ENCODE peak calls at places on chromosomes 3 and 15, in eight cellular contexts. One of them, this sample, is unnamed.

GRCh38 chr3:149373235-149374125 is 4.0 kb downstream of the TM4SF1 start:
- DNase-seq in sigmoid colon: no peak
- DNase-seq in K562: no peak
- DNase-seq in GM12878: no peak
- DNase-seq in A549: peak
- DNase-seq in upper lobe of left lung: no peak
- DNase-seq in stomach: no peak
- DNase-seq in tibial nerve: no peak
- DNase-seq in this sample: no peak

GRCh38 chr3:8197384-8197783 is 304.2 kb upstream of the LMCD1 start:
- DNase-seq in stomach: no peak
- DNase-seq in sigmoid colon: no peak
- DNase-seq in A549: no peak
- DNase-seq in tibial nerve: no peak
- DNase-seq in K562: no peak
- DNase-seq in upper lobe of left lung: no peak
- DNase-seq in GM12878: no peak
- DNase-seq in this sample: no peak

GRCh38 chr15:57334257-57334656 is 42.0 kb upstream of the CGNL1 start:
- DNase-seq in K562: peak
- DNase-seq in sigmoid colon: no peak
- DNase-seq in tibial nerve: no peak
- DNase-seq in upper lobe of left lung: peak
- DNase-seq in A549: no peak
- DNase-seq in GM12878: no peak
- DNase-seq in stomach: peak
- DNase-seq in this sample: no peak

GRCh38 chr3:47475029-47475569 is 642 bp downstream of the SCAP start:
- DNase-seq in upper lobe of left lung: no peak
- DNase-seq in K562: peak
- DNase-seq in stomach: no peak
- DNase-seq in tibial nerve: no peak
- DNase-seq in sigmoid colon: no peak
- DNase-seq in A549: no peak
- DNase-seq in GM12878: no peak
- DNase-seq in this sample: no peak

GRCh38 chr3:113063126-113063894 is 72.5 kb downstream of the GTPBP8 start:
- DNase-seq in tibial nerve: no peak
- DNase-seq in stomach: no peak
- DNase-seq in sigmoid colon: no peak
- DNase-seq in upper lobe of left lung: no peak
- DNase-seq in A549: no peak
- DNase-seq in GM12878: no peak
- DNase-seq in K562: no peak
- DNase-seq in this sample: no peak

GRCh38 chr3:30607032-30607833 is 832 bp downstream of the TGFBR2 start:
- DNase-seq in GM12878: no peak
- DNase-seq in A549: peak
- DNase-seq in sigmoid colon: peak
- DNase-seq in tibial nerve: peak
- DNase-seq in stomach: peak
- DNase-seq in K562: no peak
- DNase-seq in upper lobe of left lung: peak
- DNase-seq in this sample: peak

GRCh38 chr3:78919021-78919755 is 848.6 kb downstream of the ROBO1 start:
- DNase-seq in tibial nerve: no peak
- DNase-seq in upper lobe of left lung: no peak
- DNase-seq in K562: no peak
- DNase-seq in sigmoid colon: no peak
- DNase-seq in GM12878: peak
- DNase-seq in stomach: no peak
- DNase-seq in A549: peak
- DNase-seq in this sample: no peak

GRCh38 chr3:180383332-180384020 is 218.5 kb upstream of the TTC14 start:
- DNase-seq in sigmoid colon: no peak
- DNase-seq in upper lobe of left lung: no peak
- DNase-seq in GM12878: no peak
- DNase-seq in A549: no peak
- DNase-seq in tibial nerve: no peak
- DNase-seq in stomach: no peak
- DNase-seq in K562: no peak
- DNase-seq in this sample: no peak

GRCh38 chr3:149247025-149247710 is 25.5 kb upstream of the CP start:
- DNase-seq in sigmoid colon: no peak
- DNase-seq in stomach: no peak
- DNase-seq in upper lobe of left lung: no peak
- DNase-seq in GM12878: no peak
- DNase-seq in A549: peak
- DNase-seq in tibial nerve: no peak
- DNase-seq in K562: no peak
- DNase-seq in this sample: no peak

GRCh38 chr3:191499307-191500125 is 38.6 kb downstream of the PYDC2 start:
- DNase-seq in GM12878: no peak
- DNase-seq in K562: no peak
- DNase-seq in sigmoid colon: peak
- DNase-seq in A549: no peak
- DNase-seq in upper lobe of left lung: no peak
- DNase-seq in tibial nerve: no peak
- DNase-seq in stomach: peak
- DNase-seq in this sample: peak

GRCh38 chr15:43244092-43244491 is 22.6 kb downstream of the TGM5 start:
- DNase-seq in stomach: no peak
- DNase-seq in GM12878: no peak
- DNase-seq in upper lobe of left lung: no peak
- DNase-seq in K562: no peak
- DNase-seq in sigmoid colon: no peak
- DNase-seq in tibial nerve: no peak
- DNase-seq in A549: no peak
- DNase-seq in this sample: no peak

GRCh38 chr3:47291158-47291753 is 8.5 kb downstream of the KLHL18 start:
- DNase-seq in upper lobe of left lung: no peak
- DNase-seq in GM12878: no peak
- DNase-seq in tibial nerve: no peak
- DNase-seq in K562: no peak
- DNase-seq in A549: no peak
- DNase-seq in stomach: no peak
- DNase-seq in sigmoid colon: no peak
- DNase-seq in this sample: no peak

DNA sequence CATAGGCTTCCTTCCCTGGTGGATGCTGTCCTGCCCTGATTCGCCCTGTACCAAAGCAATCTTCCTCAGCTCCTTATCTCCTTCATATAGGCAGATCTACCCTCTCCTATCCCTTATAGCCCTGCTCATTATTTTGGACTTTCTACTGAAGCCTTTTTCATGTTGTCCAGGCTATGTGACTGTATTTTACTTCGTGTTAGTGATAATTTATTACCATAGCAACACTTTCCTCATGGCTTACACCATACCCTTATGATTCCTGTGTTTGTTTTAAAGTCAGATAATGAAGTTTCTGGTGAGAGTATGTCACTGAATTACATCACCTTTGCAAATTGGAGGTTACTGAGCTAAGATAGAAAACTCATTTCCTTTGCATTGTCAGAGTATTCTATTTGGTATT is 352.6 kb downstream of the NLGN1 start:
- DNase-seq in stomach: no peak
- DNase-seq in upper lobe of left lung: no peak
- DNase-seq in A549: no peak
- DNase-seq in sigmoid colon: no peak
- DNase-seq in K562: no peak
- DNase-seq in GM12878: no peak
- DNase-seq in tibial nerve: no peak
- DNase-seq in this sample: no peak
- H3K27ac ChIP-seq in stomach: no peak
- H3K27ac ChIP-seq in upper lobe of left lung: no peak
- H3K27ac ChIP-seq in A549: no peak
- H3K27ac ChIP-seq in sigmoid colon: no peak
- H3K27ac ChIP-seq in K562: no peak
- H3K27ac ChIP-seq in GM12878: no peak
- H3K27ac ChIP-seq in tibial nerve: no peak
- H3K27ac ChIP-seq in this sample: no peak

GRCh38 chr3:71543371-71544016 is 40.0 kb downstream of the FOXP1 start:
- DNase-seq in sigmoid colon: no peak
- DNase-seq in upper lobe of left lung: no peak
- DNase-seq in K562: no peak
- DNase-seq in GM12878: no peak
- DNase-seq in A549: no peak
- DNase-seq in stomach: no peak
- DNase-seq in tibial nerve: no peak
- DNase-seq in this sample: no peak

GRCh38 chr3:71541313-71541712 is 42.2 kb downstream of the FOXP1 start:
- DNase-seq in sigmoid colon: no peak
- DNase-seq in K562: no peak
- DNase-seq in upper lobe of left lung: no peak
- DNase-seq in tibial nerve: no peak
- DNase-seq in stomach: no peak
- DNase-seq in A549: no peak
- DNase-seq in GM12878: no peak
- DNase-seq in this sample: no peak

GRCh38 chr3:71546781-71547180 is 36.7 kb downstream of the FOXP1 start:
- DNase-seq in upper lobe of left lung: no peak
- DNase-seq in tibial nerve: no peak
- DNase-seq in stomach: no peak
- DNase-seq in sigmoid colon: no peak
- DNase-seq in K562: no peak
- DNase-seq in GM12878: no peak
- DNase-seq in A549: no peak
- DNase-seq in this sample: no peak

GRCh38 chr3:71545330-71545729 is 38.2 kb downstream of the FOXP1 start:
- DNase-seq in stomach: no peak
- DNase-seq in sigmoid colon: no peak
- DNase-seq in GM12878: no peak
- DNase-seq in A549: no peak
- DNase-seq in upper lobe of left lung: no peak
- DNase-seq in K562: no peak
- DNase-seq in tibial nerve: no peak
- DNase-seq in this sample: no peak

DNA sequence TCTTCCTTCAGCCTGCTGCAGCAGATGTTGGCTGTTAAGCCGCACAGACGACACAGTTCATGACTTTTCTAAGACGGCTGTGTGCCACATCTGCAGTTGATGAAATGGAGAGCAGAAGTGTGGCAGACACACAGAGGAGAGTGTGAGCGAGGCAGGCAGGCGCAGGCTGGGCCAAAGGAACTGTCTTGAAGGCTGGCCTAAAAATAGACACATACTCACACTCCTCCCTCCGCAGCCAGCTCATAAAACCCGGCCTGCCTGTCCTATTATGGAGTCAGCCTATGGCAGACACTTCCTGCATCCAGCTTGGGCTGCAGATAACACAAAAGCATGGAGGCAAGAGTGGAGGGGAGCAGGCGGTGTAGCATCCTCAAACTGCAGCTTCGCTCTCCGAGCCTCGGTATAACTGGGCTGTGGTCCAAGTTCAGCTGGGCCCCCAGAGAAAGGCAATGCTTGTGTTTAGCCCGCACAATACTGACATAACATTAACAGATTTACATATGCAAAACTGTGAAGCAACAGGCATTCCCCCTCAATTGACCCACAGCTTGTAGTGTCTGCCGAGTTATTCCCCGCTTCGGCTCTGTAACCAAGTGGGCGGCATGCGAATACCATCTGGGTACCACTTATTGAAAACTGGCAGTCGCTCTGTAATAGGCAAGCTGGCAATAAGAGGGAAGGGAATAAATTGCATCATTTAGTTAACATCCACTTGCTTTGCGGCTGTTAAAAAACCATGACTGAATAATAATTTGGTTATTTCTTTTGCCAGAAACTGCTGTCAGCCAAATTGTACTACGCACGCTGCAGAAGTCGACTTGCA is 40.8 kb downstream of the FOXP1 start:
- DNase-seq in A549: peak
- DNase-seq in K562: peak
- DNase-seq in GM12878: no peak
- DNase-seq in tibial nerve: peak
- DNase-seq in sigmoid colon: peak
- DNase-seq in stomach: peak
- DNase-seq in upper lobe of left lung: peak
- DNase-seq in this sample: peak
- TF ChIP-seq POLR2A in A549: no peak
- TF ChIP-seq POLR2A in K562: peak
- TF ChIP-seq POLR2A in GM12878: no peak
- TF ChIP-seq POLR2A in tibial nerve: no peak
- TF ChIP-seq POLR2A in sigmoid colon: no peak
- TF ChIP-seq POLR2A in stomach: no peak
- TF ChIP-seq POLR2A in upper lobe of left lung: no peak
- TF ChIP-seq POLR2A in this sample: no peak

DNA sequence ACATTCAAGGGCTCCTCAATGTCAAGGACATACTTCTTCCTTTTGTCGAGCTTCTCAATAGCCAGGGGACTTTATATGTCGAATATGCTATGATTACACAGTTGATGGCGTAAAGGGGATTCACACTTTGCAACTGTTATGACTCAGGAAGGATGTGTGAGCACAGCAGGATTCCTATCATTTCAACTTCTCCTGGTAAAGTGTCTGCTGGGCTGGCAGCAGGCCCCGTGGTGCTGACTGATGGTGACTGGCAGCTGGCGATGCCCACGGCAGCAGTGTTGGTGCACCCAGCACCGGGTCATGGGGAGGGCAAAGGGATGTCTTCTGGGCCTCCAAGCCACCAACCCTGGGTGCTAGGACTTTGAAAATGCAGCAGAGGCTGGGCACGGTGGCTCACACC is 44.8 kb upstream of the GNB5 start:
- DNase-seq in A549: no peak
- DNase-seq in sigmoid colon: no peak
- DNase-seq in stomach: no peak
- DNase-seq in upper lobe of left lung: no peak
- DNase-seq in tibial nerve: no peak
- DNase-seq in GM12878: no peak
- DNase-seq in K562: no peak
- DNase-seq in this sample: no peak
- TF ChIP-seq EP300 in A549: no peak
- TF ChIP-seq EP300 in sigmoid colon: no peak
- TF ChIP-seq EP300 in stomach: no peak
- TF ChIP-seq EP300 in upper lobe of left lung: no peak
- TF ChIP-seq EP300 in tibial nerve: no peak
- TF ChIP-seq EP300 in GM12878: no peak
- TF ChIP-seq EP300 in K562: no peak
- TF ChIP-seq EP300 in this sample: no peak

DNA sequence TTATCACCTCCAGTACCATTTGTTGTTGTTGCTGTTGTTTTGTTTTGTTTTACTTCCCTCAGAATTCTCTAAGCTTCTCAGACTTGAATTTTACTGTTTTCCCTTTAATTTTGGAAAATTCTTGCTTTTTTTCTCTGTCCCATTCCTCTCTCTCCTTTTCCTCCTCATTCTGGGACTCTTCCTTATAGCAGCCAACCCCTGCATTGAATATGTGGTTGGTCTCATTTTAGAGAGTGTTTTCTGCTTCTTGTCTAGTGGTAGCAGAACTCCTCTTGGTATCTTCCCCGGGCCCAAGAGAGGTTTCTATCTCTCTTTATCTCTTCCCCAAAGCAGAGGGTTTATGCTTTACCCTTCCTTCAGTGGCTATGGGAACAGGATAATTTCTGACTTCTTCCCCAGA is 113.6 kb downstream of the SPATA16 start:
- DNase-seq in upper lobe of left lung: no peak
- DNase-seq in A549: no peak
- DNase-seq in GM12878: no peak
- DNase-seq in stomach: no peak
- DNase-seq in sigmoid colon: no peak
- DNase-seq in tibial nerve: no peak
- DNase-seq in K562: no peak
- DNase-seq in this sample: no peak
- H3K27ac ChIP-seq in upper lobe of left lung: no peak
- H3K27ac ChIP-seq in A549: no peak
- H3K27ac ChIP-seq in GM12878: no peak
- H3K27ac ChIP-seq in stomach: no peak
- H3K27ac ChIP-seq in sigmoid colon: no peak
- H3K27ac ChIP-seq in tibial nerve: no peak
- H3K27ac ChIP-seq in K562: no peak
- H3K27ac ChIP-seq in this sample: no peak

GRCh38 chr3:141280690-141281089 is 49.1 kb downstream of the PXYLP1 start:
- DNase-seq in A549: no peak
- DNase-seq in GM12878: no peak
- DNase-seq in tibial nerve: no peak
- DNase-seq in upper lobe of left lung: no peak
- DNase-seq in stomach: no peak
- DNase-seq in sigmoid colon: no peak
- DNase-seq in K562: no peak
- DNase-seq in this sample: no peak
- TF ChIP-seq POLR2A in A549: no peak
- TF ChIP-seq POLR2A in GM12878: no peak
- TF ChIP-seq POLR2A in tibial nerve: no peak
- TF ChIP-seq POLR2A in upper lobe of left lung: no peak
- TF ChIP-seq POLR2A in stomach: no peak
- TF ChIP-seq POLR2A in sigmoid colon: no peak
- TF ChIP-seq POLR2A in K562: no peak
- TF ChIP-seq POLR2A in this sample: no peak